ENCODE peak calls at places on chromosomes 16 and 17, in six cellular contexts. One of them, this sample, is unnamed.

GRCh38 chr17:62804025-62804424 is 4.1 kb downstream of the MARCHF10 start:
- DNase-seq in K562: no peak
- DNase-seq in GM12878: no peak
- DNase-seq in H1: no peak
- DNase-seq in SK-N-SH: no peak
- DNase-seq in HL-60: no peak
- DNase-seq in this sample: no peak

GRCh38 chr17:72702136-72702735 is 390.3 kb downstream of the SLC39A11 start:
- DNase-seq in K562: no peak
- DNase-seq in GM12878: no peak
- DNase-seq in H1: no peak
- DNase-seq in SK-N-SH: no peak
- DNase-seq in HL-60: no peak
- DNase-seq in this sample: peak

GRCh38 chr16:3328643-3329042 is 23.3 kb downstream of the ZNF75A start:
- DNase-seq in K562: no peak
- DNase-seq in GM12878: no peak
- DNase-seq in H1: no peak
- DNase-seq in SK-N-SH: no peak
- DNase-seq in HL-60: no peak
- DNase-seq in this sample: peak

GRCh38 chr17:81330884-81331245 is 35.8 kb upstream of the SLC38A10 start:
- DNase-seq in K562: no peak
- DNase-seq in GM12878: no peak
- DNase-seq in H1: no peak
- DNase-seq in SK-N-SH: no peak
- DNase-seq in HL-60: no peak
- DNase-seq in this sample: no peak

GRCh38 chr16:89842471-89843408 is 14.5 kb downstream of the SPIRE2 start:
- DNase-seq in K562: no peak
- DNase-seq in GM12878: no peak
- DNase-seq in H1: no peak
- DNase-seq in SK-N-SH: peak
- DNase-seq in HL-60: no peak
- DNase-seq in this sample: peak

GRCh38 chr16:17354121-17354750 is 116.5 kb downstream of the XYLT1 start:
- DNase-seq in K562: no peak
- DNase-seq in GM12878: no peak
- DNase-seq in H1: no peak
- DNase-seq in SK-N-SH: peak
- DNase-seq in HL-60: no peak
- DNase-seq in this sample: no peak

GRCh38 chr17:1880851-1881630 is 51.2 kb downstream of the RPA1 start:
- DNase-seq in K562: no peak
- DNase-seq in GM12878: no peak
- DNase-seq in H1: no peak
- DNase-seq in SK-N-SH: no peak
- DNase-seq in HL-60: no peak
- DNase-seq in this sample: no peak

GRCh38 chr17:62628845-62629555 is 1.5 kb downstream of the MRC2 start:
- DNase-seq in K562: no peak
- DNase-seq in GM12878: no peak
- DNase-seq in H1: no peak
- DNase-seq in SK-N-SH: peak
- DNase-seq in HL-60: no peak
- DNase-seq in this sample: no peak

GRCh38 chr17:44308865-44309264 is 464 bp downstream of the RUNDC3A start:
- DNase-seq in K562: no peak
- DNase-seq in GM12878: no peak
- DNase-seq in H1: no peak
- DNase-seq in SK-N-SH: peak
- DNase-seq in HL-60: no peak
- DNase-seq in this sample: no peak

GRCh38 chr16:50551243-50551642 is 3.0 kb downstream of the NKD1 start:
- DNase-seq in K562: no peak
- DNase-seq in GM12878: no peak
- DNase-seq in H1: no peak
- DNase-seq in SK-N-SH: no peak
- DNase-seq in HL-60: no peak
- DNase-seq in this sample: peak

GRCh38 chr17:21042434-21043295 is at the start of gene USP22:
- DNase-seq in K562: no peak
- DNase-seq in GM12878: no peak
- DNase-seq in H1: no peak
- DNase-seq in SK-N-SH: peak
- DNase-seq in HL-60: no peak
- DNase-seq in this sample: no peak

GRCh38 chr16:84780977-84781376 is 38.8 kb upstream of the CRISPLD2 start:
- DNase-seq in K562: no peak
- DNase-seq in GM12878: no peak
- DNase-seq in H1: no peak
- DNase-seq in SK-N-SH: no peak
- DNase-seq in HL-60: no peak
- DNase-seq in this sample: no peak

GRCh38 chr17:31216053-31216751 is 80.8 kb downstream of the OMG start:
- DNase-seq in K562: no peak
- DNase-seq in GM12878: peak
- DNase-seq in H1: no peak
- DNase-seq in SK-N-SH: peak
- DNase-seq in HL-60: no peak
- DNase-seq in this sample: peak

GRCh38 chr16:60945225-60945624 is 1091.0 kb downstream of the CDH8 start:
- DNase-seq in K562: peak
- DNase-seq in GM12878: no peak
- DNase-seq in H1: peak
- DNase-seq in SK-N-SH: no peak
- DNase-seq in HL-60: no peak
- DNase-seq in this sample: peak

GRCh38 chr17:73292031-73292531 is 19.7 kb downstream of the CDC42EP4 start:
- DNase-seq in K562: no peak
- DNase-seq in GM12878: no peak
- DNase-seq in H1: no peak
- DNase-seq in SK-N-SH: peak
- DNase-seq in HL-60: no peak
- DNase-seq in this sample: no peak

GRCh38 chr17:66426397-66427033 is 124.1 kb downstream of the PRKCA start:
- DNase-seq in K562: peak
- DNase-seq in GM12878: no peak
- DNase-seq in H1: no peak
- DNase-seq in SK-N-SH: no peak
- DNase-seq in HL-60: no peak
- DNase-seq in this sample: peak

GRCh38 chr17:4944163-4944553 is 4.1 kb downstream of the RNF167 start:
- DNase-seq in K562: no peak
- DNase-seq in GM12878: no peak
- DNase-seq in H1: no peak
- DNase-seq in SK-N-SH: no peak
- DNase-seq in HL-60: no peak
- DNase-seq in this sample: no peak

GRCh38 chr16:67542464-67542863 is 13.8 kb downstream of the RIPOR1 start:
- DNase-seq in K562: peak
- DNase-seq in GM12878: no peak
- DNase-seq in H1: no peak
- DNase-seq in SK-N-SH: peak
- DNase-seq in HL-60: no peak
- DNase-seq in this sample: no peak

GRCh38 chr17:79027925-79028491 is 4.0 kb downstream of the C1QTNF1 start:
- DNase-seq in K562: no peak
- DNase-seq in GM12878: no peak
- DNase-seq in H1: no peak
- DNase-seq in SK-N-SH: peak
- DNase-seq in HL-60: no peak
- DNase-seq in this sample: no peak

DNA sequence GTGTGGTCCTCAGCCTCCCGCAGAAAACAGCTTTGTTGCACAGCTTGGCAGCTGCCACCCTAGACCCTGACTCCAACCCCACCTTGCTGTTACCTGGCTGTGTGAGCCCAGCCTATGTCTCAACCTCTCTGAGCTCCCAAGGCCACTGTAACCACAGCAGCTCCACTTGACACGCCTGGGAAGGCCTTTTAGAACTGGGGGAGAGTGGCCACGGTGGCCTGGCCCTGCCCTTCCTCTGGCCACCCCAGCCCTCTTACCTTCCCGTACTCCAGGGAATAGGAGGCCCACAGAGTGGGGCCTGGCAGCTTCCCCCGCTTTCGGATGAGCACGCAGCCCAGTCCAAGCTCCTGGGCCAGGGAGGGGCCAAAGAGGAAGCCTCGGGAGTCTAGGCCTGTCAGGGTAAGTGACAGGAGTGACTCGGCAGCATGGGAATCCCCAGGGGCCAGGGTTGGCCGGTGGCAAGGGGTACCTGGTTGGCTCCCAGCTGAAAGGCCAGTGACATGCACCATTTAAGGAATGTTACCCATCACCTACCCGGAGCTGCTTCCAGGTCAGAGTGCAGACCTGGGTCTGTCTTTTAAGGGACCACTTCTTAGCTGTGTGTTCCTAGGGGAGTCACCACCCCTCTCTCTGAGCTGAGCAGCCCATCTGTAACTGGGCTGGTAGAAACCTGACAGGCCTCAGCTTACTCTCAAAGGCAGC is 1.4 kb downstream of the APRT start:
- DNase-seq in K562: no peak
- DNase-seq in GM12878: no peak
- DNase-seq in H1: no peak
- DNase-seq in SK-N-SH: no peak
- DNase-seq in HL-60: no peak
- DNase-seq in this sample: no peak
- TF ChIP-seq GABPA in K562: no peak
- TF ChIP-seq GABPA in GM12878: no peak
- TF ChIP-seq GABPA in H1: no peak
- TF ChIP-seq GABPA in SK-N-SH: no peak
- TF ChIP-seq GABPA in HL-60: no peak
- TF ChIP-seq GABPA in this sample: no peak

GRCh38 chr16:64951681-64952080 is 170.2 kb downstream of the CDH11 start:
- DNase-seq in K562: no peak
- DNase-seq in GM12878: no peak
- DNase-seq in H1: no peak
- DNase-seq in SK-N-SH: no peak
- DNase-seq in HL-60: no peak
- DNase-seq in this sample: no peak

GRCh38 chr16:64951193-64951592 is 170.7 kb downstream of the CDH11 start:
- DNase-seq in K562: no peak
- DNase-seq in GM12878: no peak
- DNase-seq in H1: no peak
- DNase-seq in SK-N-SH: no peak
- DNase-seq in HL-60: no peak
- DNase-seq in this sample: no peak

GRCh38 chr16:64950731-64951130 is 171.1 kb downstream of the CDH11 start:
- DNase-seq in K562: no peak
- DNase-seq in GM12878: no peak
- DNase-seq in H1: no peak
- DNase-seq in SK-N-SH: no peak
- DNase-seq in HL-60: no peak
- DNase-seq in this sample: no peak

GRCh38 chr16:64950262-64950661 is 171.6 kb downstream of the CDH11 start:
- DNase-seq in K562: no peak
- DNase-seq in GM12878: no peak
- DNase-seq in H1: no peak
- DNase-seq in SK-N-SH: no peak
- DNase-seq in HL-60: no peak
- DNase-seq in this sample: no peak

DNA sequence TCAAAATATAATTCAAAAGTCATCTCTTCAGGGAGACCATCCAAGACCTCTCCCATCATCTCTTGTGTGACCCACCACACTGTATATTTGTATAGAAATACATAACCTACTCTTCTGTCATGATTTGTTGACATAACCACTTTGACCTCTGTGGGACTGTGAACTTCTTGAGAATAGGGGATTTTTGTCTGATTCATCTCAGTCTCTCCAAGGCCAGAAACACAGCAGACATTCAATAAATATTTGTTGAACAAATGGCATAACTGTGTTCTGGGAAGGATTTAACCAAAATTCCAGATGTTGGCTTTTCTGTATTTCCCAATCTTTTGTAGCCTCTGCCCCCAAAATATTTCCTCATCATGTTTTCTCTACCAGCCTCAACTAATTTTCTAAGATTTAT is 169.7 kb downstream of the CDH11 start:
- DNase-seq in K562: no peak
- DNase-seq in GM12878: no peak
- DNase-seq in H1: no peak
- DNase-seq in SK-N-SH: no peak
- DNase-seq in HL-60: no peak
- DNase-seq in this sample: no peak
- TF ChIP-seq GABPA in K562: no peak
- TF ChIP-seq GABPA in GM12878: no peak
- TF ChIP-seq GABPA in H1: no peak
- TF ChIP-seq GABPA in SK-N-SH: no peak
- TF ChIP-seq GABPA in HL-60: no peak
- TF ChIP-seq GABPA in this sample: no peak

GRCh38 chr17:50539762-50540440 is 7.1 kb upstream of the SPATA20 start:
- DNase-seq in K562: peak
- DNase-seq in GM12878: no peak
- DNase-seq in H1: no peak
- DNase-seq in SK-N-SH: no peak
- DNase-seq in HL-60: no peak
- DNase-seq in this sample: no peak
- TF ChIP-seq GABPA in K562: no peak
- TF ChIP-seq GABPA in GM12878: no peak
- TF ChIP-seq GABPA in H1: no peak
- TF ChIP-seq GABPA in SK-N-SH: no peak
- TF ChIP-seq GABPA in HL-60: no peak
- TF ChIP-seq GABPA in this sample: no peak

GRCh38 chr16:74726736-74727135 is 26.1 kb upstream of the MLKL start:
- DNase-seq in K562: peak
- DNase-seq in GM12878: no peak
- DNase-seq in H1: peak
- DNase-seq in SK-N-SH: no peak
- DNase-seq in HL-60: peak
- DNase-seq in this sample: peak

GRCh38 chr16:74726056-74726455 is 25.4 kb upstream of the MLKL start:
- DNase-seq in K562: no peak
- DNase-seq in GM12878: no peak
- DNase-seq in H1: no peak
- DNase-seq in SK-N-SH: no peak
- DNase-seq in HL-60: no peak
- DNase-seq in this sample: no peak

GRCh38 chr16:74727903-74728302 is 27.2 kb upstream of the MLKL start:
- DNase-seq in K562: no peak
- DNase-seq in GM12878: no peak
- DNase-seq in H1: no peak
- DNase-seq in SK-N-SH: no peak
- DNase-seq in HL-60: no peak
- DNase-seq in this sample: no peak

GRCh38 chr16:74724820-74725549 is 24.3 kb upstream of the MLKL start:
- DNase-seq in K562: no peak
- DNase-seq in GM12878: no peak
- DNase-seq in H1: no peak
- DNase-seq in SK-N-SH: no peak
- DNase-seq in HL-60: no peak
- DNase-seq in this sample: no peak

DNA sequence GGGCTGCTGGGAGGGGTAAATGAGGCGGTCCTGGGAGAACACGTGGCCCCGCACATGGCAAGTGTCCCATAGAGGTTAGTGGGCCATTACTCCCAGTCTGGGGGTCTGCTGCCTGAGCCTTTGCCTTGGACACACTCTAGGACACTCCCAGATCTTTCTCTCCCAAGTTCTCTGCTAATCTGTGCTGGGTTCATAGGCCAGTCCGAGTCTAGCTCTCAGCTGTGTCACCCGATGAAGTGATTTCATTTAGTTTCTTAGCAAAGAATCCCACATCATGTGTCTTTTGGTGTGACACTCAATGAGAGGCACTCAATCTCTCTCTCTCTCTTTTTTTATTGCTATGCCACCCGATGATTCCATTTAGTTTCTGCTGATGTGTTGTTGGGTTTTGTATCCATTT is 25.0 kb upstream of the MLKL start:
- DNase-seq in K562: no peak
- DNase-seq in GM12878: no peak
- DNase-seq in H1: no peak
- DNase-seq in SK-N-SH: no peak
- DNase-seq in HL-60: no peak
- DNase-seq in this sample: no peak
- TF ChIP-seq GABPA in K562: no peak
- TF ChIP-seq GABPA in GM12878: no peak
- TF ChIP-seq GABPA in H1: no peak
- TF ChIP-seq GABPA in SK-N-SH: no peak
- TF ChIP-seq GABPA in HL-60: no peak
- TF ChIP-seq GABPA in this sample: no peak